ENCODE peak calls at places on chromosome 9, in five cellular contexts. F is K562, K is HepG2, O is GM12878, Y is SK-N-SH. V is an unnamed sample.

GRCh38 chr9:84731696-84732095 is 62.2 kb downstream of the NTRK2 start:
- DNase-seq in K (no peak), F (no peak), O (no peak), Y (no peak), V (no peak)

GRCh38 chr9:88418715-88419540 is 30.7 kb downstream of the SPIN1 start:
- DNase-seq in F (no peak), K (no peak), O (no peak), Y (no peak), V (no peak)

GRCh38 chr9:98805506-98806272 is 1.8 kb upstream of the GALNT12 start:
- DNase-seq in Y (no peak), O (no peak), K (no peak), F (no peak), V (no peak)

GRCh38 chr9:104121022-104121421 is 26.9 kb downstream of the SMC2 start:
- DNase-seq in O (no peak), F (no peak), Y (no peak), K (no peak), V (no peak)

GRCh38 chr9:125492719-125493118 is 214.3 kb downstream of the MAPKAP1 start:
- DNase-seq in Y (no peak), K (no peak), O (no peak), F (no peak), V (no peak)

GRCh38 chr9:82797539-82797938 is 265.4 kb downstream of the RASEF start:
- DNase-seq in K (no peak), F (no peak), O (no peak), Y (no peak), V (no peak)

GRCh38 chr9:127963359-127964064 is 17.3 kb downstream of the EEIG1 start:
- DNase-seq in K (no peak), O (no peak), F (no peak), Y (no peak), V (no peak)

GRCh38 chr9:123111427-123111826 is 78.0 kb downstream of the GPR21 start:
- DNase-seq in Y (no peak), K (no peak), O (no peak), F (no peak), V (no peak)

GRCh38 chr9:14992025-14992424 is 81.8 kb upstream of the FREM1 start:
- DNase-seq in F (peak; percentile 10), O (no peak), K (no peak), Y (no peak), V (no peak)

DNA sequence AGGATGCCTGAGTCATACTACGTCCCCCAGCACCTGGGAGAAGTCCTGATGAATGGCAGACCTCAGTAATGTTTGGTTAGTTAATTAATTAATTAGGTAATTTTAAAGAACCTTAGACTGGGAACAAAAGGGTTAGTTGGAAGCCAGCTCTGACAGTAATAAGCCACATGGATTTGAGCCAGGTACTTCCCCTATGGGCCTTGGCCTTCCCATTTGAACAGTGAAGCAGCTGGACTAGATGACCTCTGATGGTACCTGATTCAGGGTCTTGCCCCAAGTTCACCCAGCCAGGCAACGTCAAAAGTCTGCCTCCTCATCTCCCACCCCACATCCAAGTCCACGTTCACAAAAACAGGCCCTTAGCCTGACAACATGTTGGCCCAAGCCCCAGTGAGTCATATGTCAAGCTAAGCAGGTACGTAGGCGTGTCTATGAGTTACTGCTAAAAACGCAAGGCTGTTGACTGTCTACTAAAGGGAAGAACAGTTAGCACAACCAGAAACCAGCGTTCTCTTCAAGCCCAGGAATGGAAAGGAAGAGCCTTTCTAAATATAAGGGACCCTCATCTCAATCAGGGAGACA is 303.2 kb downstream of the ACTL7B start:
- DNase-seq in Y (no peak), K (no peak), O (no peak), F (no peak), V (peak; percentile 29)
- TF ChIP-seq REST in Y (no peak), K (no peak), O (no peak), F (no peak), V (no peak)

GRCh38 chr9:95116002-95116819 is 201.3 kb downstream of the FANCC start:
- DNase-seq in F (no peak), O (no peak), K (peak; percentile 18), Y (no peak), V (no peak)
- TF ChIP-seq CTCF in F (peak; percentile 57), O (peak; percentile 14), K (peak; percentile 48), Y (peak; percentile 23), V (peak; percentile 30)

DNA sequence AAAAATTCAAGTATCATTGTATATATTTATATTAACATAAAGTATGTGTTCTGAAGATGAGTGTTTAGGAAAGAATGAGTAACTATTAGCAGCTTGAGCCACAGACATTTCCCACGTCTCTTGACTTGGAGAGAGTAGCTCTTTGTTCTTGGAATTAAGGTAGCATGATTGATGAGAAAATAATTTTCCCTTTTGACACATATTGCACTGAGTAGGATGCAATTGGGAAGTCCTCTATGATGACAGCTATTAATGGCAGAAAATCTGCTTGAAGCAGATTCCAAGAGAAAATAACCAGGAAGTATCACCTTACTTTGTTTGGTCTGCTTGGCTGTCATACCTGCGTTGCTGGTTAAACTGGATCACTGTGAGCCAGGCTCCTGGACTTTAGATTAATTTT is 204.8 kb downstream of the TLE4 start:
- DNase-seq in K (no peak), F (no peak), O (no peak), Y (no peak), V (no peak)
- TF ChIP-seq EP300 in K (no peak), F (no peak), O (no peak), Y (no peak), V (no peak)

GRCh38 chr9:137449081-137449844 is 8.1 kb upstream of the ENTPD8 start:
- DNase-seq in K (no peak), Y (no peak), F (no peak), O (no peak), V (no peak)

GRCh38 chr9:137449931-137450537 is 8.9 kb upstream of the ENTPD8 start:
- DNase-seq in F (no peak), Y (no peak), O (no peak), K (no peak), V (no peak)

GRCh38 chr9:137446851-137447471 is 5.8 kb upstream of the ENTPD8 start:
- DNase-seq in F (no peak), O (no peak), K (no peak), Y (no peak), V (no peak)

GRCh38 chr9:137447722-137448568 is 6.8 kb upstream of the ENTPD8 start:
- DNase-seq in F (no peak), Y (no peak), K (no peak), O (no peak), V (no peak)

DNA sequence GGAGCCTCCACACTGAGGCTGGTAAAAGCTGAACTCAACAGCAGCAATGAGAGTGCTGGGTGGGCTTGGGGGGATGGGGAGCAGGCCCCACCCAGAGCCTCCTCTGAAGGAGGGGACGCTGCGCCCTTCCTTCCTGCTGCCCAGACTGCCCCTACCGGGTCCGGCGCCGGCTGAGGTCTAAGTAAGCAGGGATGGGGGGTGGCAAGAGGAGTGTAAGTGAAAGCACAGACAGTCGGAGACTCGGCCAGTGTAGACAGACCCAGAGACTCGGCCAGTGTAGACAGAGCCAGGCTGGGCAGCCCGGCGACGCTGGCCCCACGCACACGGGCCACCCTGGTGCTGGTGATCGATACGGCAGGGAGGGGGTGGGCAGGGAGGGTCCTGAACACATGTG is 7.4 kb upstream of the ENTPD8 start:
- DNase-seq in F (no peak), O (no peak), K (no peak), Y (no peak), V (no peak)
- TF ChIP-seq REST in F (no peak), O (no peak), K (no peak), Y (no peak), V (no peak)

GRCh38 chr9:36833954-36834353 is 200.1 kb downstream of the PAX5 start:
- DNase-seq in F (no peak), K (no peak), Y (no peak), O (no peak), V (no peak)
- TF ChIP-seq CTCF in F (no peak), K (no peak), Y (no peak), O (no peak), V (no peak)

GRCh38 chr9:113562653-113563381 is 99.3 kb downstream of the RGS3 start:
- DNase-seq in F (no peak), K (no peak), Y (no peak), O (no peak), V (no peak)

GRCh38 chr9:113559834-113560620 is 96.5 kb downstream of the RGS3 start:
- DNase-seq in F (no peak), Y (no peak), O (no peak), K (no peak), V (no peak)

GRCh38 chr9:113556877-113557593 is 93.5 kb downstream of the RGS3 start:
- DNase-seq in K (no peak), O (no peak), Y (no peak), F (no peak), V (peak; percentile 27)

GRCh38 chr9:113560621-113560915 is 97.0 kb downstream of the RGS3 start:
- DNase-seq in O (no peak), Y (no peak), F (no peak), K (no peak), V (no peak)

GRCh38 chr9:113558632-113559502 is 95.3 kb downstream of the RGS3 start:
- DNase-seq in K (peak; percentile 83), O (no peak), F (no peak), Y (peak; percentile 76), V (no peak)
- TF ChIP-seq EP300 in K (no peak), O (no peak), F (no peak), Y (no peak), V (no peak)